ENCODE peak calls at places on chromosomes 12 and 14, in seven cellular contexts. One of them, this sample, is unnamed.

GRCh38 chr14:95225251-95225887 is 68.0 kb upstream of the DICER1 start:
- DNase-seq in NCI-H1092 treated with DMSO at 0.1 percent for 48 hours: no peak
- DNase-seq in brain microvascular endothelial cell: no peak
- DNase-seq in CD8-positive, alpha-beta T cell: no peak
- DNase-seq in heart left ventricle: no peak
- DNase-seq in HT-29: no peak
- DNase-seq in activated CD4-positive, alpha-beta T cell treated with anti-CD3 and anti-CD28 coated beads for 36 hours: no peak
- DNase-seq in this sample: no peak

GRCh38 chr12:132561784-132562156 is 48.6 kb downstream of the LRCOL1 start:
- DNase-seq in NCI-H1092 treated with DMSO at 0.1 percent for 48 hours: no peak
- DNase-seq in brain microvascular endothelial cell: no peak
- DNase-seq in CD8-positive, alpha-beta T cell: no peak
- DNase-seq in heart left ventricle: no peak
- DNase-seq in HT-29: peak; percentile 47
- DNase-seq in activated CD4-positive, alpha-beta T cell treated with anti-CD3 and anti-CD28 coated beads for 36 hours: peak; percentile 62
- DNase-seq in this sample: peak; percentile 13

GRCh38 chr12:100608776-100609175 is 35.3 kb downstream of the GAS2L3 start:
- DNase-seq in NCI-H1092 treated with DMSO at 0.1 percent for 48 hours: no peak
- DNase-seq in brain microvascular endothelial cell: no peak
- DNase-seq in CD8-positive, alpha-beta T cell: no peak
- DNase-seq in heart left ventricle: no peak
- DNase-seq in HT-29: no peak
- DNase-seq in activated CD4-positive, alpha-beta T cell treated with anti-CD3 and anti-CD28 coated beads for 36 hours: no peak
- DNase-seq in this sample: no peak

GRCh38 chr12:24478254-24478653 is 470.6 kb downstream of the BCAT1 start:
- DNase-seq in NCI-H1092 treated with DMSO at 0.1 percent for 48 hours: peak; percentile 69
- DNase-seq in brain microvascular endothelial cell: no peak
- DNase-seq in CD8-positive, alpha-beta T cell: no peak
- DNase-seq in heart left ventricle: no peak
- DNase-seq in HT-29: no peak
- DNase-seq in activated CD4-positive, alpha-beta T cell treated with anti-CD3 and anti-CD28 coated beads for 36 hours: no peak
- DNase-seq in this sample: no peak

GRCh38 chr12:78764913-78765312 is 99.7 kb upstream of the SYT1 start:
- DNase-seq in NCI-H1092 treated with DMSO at 0.1 percent for 48 hours: no peak
- DNase-seq in brain microvascular endothelial cell: no peak
- DNase-seq in CD8-positive, alpha-beta T cell: no peak
- DNase-seq in heart left ventricle: no peak
- DNase-seq in HT-29: no peak
- DNase-seq in activated CD4-positive, alpha-beta T cell treated with anti-CD3 and anti-CD28 coated beads for 36 hours: no peak
- DNase-seq in this sample: no peak

GRCh38 chr14:32081901-32082300 is 4.8 kb downstream of the ARHGAP5 start:
- DNase-seq in NCI-H1092 treated with DMSO at 0.1 percent for 48 hours: no peak
- DNase-seq in brain microvascular endothelial cell: no peak
- DNase-seq in CD8-positive, alpha-beta T cell: no peak
- DNase-seq in heart left ventricle: no peak
- DNase-seq in HT-29: no peak
- DNase-seq in activated CD4-positive, alpha-beta T cell treated with anti-CD3 and anti-CD28 coated beads for 36 hours: no peak
- DNase-seq in this sample: no peak

GRCh38 chr12:47868041-47868440 is 36.8 kb downstream of the VDR start:
- DNase-seq in NCI-H1092 treated with DMSO at 0.1 percent for 48 hours: no peak
- DNase-seq in brain microvascular endothelial cell: no peak
- DNase-seq in CD8-positive, alpha-beta T cell: no peak
- DNase-seq in heart left ventricle: no peak
- DNase-seq in HT-29: no peak
- DNase-seq in activated CD4-positive, alpha-beta T cell treated with anti-CD3 and anti-CD28 coated beads for 36 hours: no peak
- DNase-seq in this sample: no peak

GRCh38 chr12:53097564-53098353 is at the start of gene IGFBP6:
- DNase-seq in NCI-H1092 treated with DMSO at 0.1 percent for 48 hours: peak; percentile 35
- DNase-seq in brain microvascular endothelial cell: peak; percentile 31
- DNase-seq in CD8-positive, alpha-beta T cell: peak; percentile 80
- DNase-seq in heart left ventricle: peak; percentile 85
- DNase-seq in HT-29: peak; percentile 61
- DNase-seq in activated CD4-positive, alpha-beta T cell treated with anti-CD3 and anti-CD28 coated beads for 36 hours: peak; percentile 79
- DNase-seq in this sample: peak; percentile 62

GRCh38 chr14:104939666-104940410 is 15.2 kb downstream of the PLD4 start:
- DNase-seq in NCI-H1092 treated with DMSO at 0.1 percent for 48 hours: no peak
- DNase-seq in brain microvascular endothelial cell: no peak
- DNase-seq in CD8-positive, alpha-beta T cell: no peak
- DNase-seq in heart left ventricle: peak; percentile 32
- DNase-seq in HT-29: no peak
- DNase-seq in activated CD4-positive, alpha-beta T cell treated with anti-CD3 and anti-CD28 coated beads for 36 hours: no peak
- DNase-seq in this sample: no peak

GRCh38 chr12:101086490-101086889 is 123.5 kb downstream of the SLC5A8 start:
- DNase-seq in NCI-H1092 treated with DMSO at 0.1 percent for 48 hours: no peak
- DNase-seq in brain microvascular endothelial cell: peak; percentile 23
- DNase-seq in CD8-positive, alpha-beta T cell: no peak
- DNase-seq in heart left ventricle: no peak
- DNase-seq in HT-29: no peak
- DNase-seq in activated CD4-positive, alpha-beta T cell treated with anti-CD3 and anti-CD28 coated beads for 36 hours: no peak
- DNase-seq in this sample: peak; percentile 39

GRCh38 chr12:18753481-18754117 is 15.7 kb downstream of the CAPZA3 start:
- DNase-seq in NCI-H1092 treated with DMSO at 0.1 percent for 48 hours: peak; percentile 45
- DNase-seq in brain microvascular endothelial cell: peak; percentile 15
- DNase-seq in CD8-positive, alpha-beta T cell: no peak
- DNase-seq in heart left ventricle: peak; percentile 51
- DNase-seq in HT-29: no peak
- DNase-seq in activated CD4-positive, alpha-beta T cell treated with anti-CD3 and anti-CD28 coated beads for 36 hours: no peak
- DNase-seq in this sample: no peak

GRCh38 chr12:124390442-124391116 is 95.7 kb downstream of the RFLNA start:
- DNase-seq in NCI-H1092 treated with DMSO at 0.1 percent for 48 hours: no peak
- DNase-seq in brain microvascular endothelial cell: peak; percentile 77
- DNase-seq in CD8-positive, alpha-beta T cell: no peak
- DNase-seq in heart left ventricle: peak; percentile 77
- DNase-seq in HT-29: peak; percentile 75
- DNase-seq in activated CD4-positive, alpha-beta T cell treated with anti-CD3 and anti-CD28 coated beads for 36 hours: peak; percentile 23
- DNase-seq in this sample: no peak

GRCh38 chr12:93751864-93752610 is 74.9 kb downstream of the CRADD start:
- DNase-seq in NCI-H1092 treated with DMSO at 0.1 percent for 48 hours: no peak
- DNase-seq in brain microvascular endothelial cell: peak; percentile 47
- DNase-seq in CD8-positive, alpha-beta T cell: no peak
- DNase-seq in heart left ventricle: no peak
- DNase-seq in HT-29: no peak
- DNase-seq in activated CD4-positive, alpha-beta T cell treated with anti-CD3 and anti-CD28 coated beads for 36 hours: no peak
- DNase-seq in this sample: no peak

This sample was measured in SW480.